ENCODE peak calls at places on chromosomes 16 and 17, in four cellular contexts. S is HepG2, F is K562, P is GM12878. L is an unnamed sample.

GRCh38 chr16:48597563-48598392 is 12.2 kb downstream of the N4BP1 start:
- DNase-seq in S (no peak), F (no peak), P (no peak), L (no peak)

GRCh38 chr16:70674221-70675014 is 11.4 kb downstream of the MTSS2 start:
- DNase-seq in S (no peak), F (no peak), P (no peak), L (no peak)

GRCh38 chr17:19531780-19532501 is 1.7 kb upstream of the SLC47A1 start:
- DNase-seq in S (no peak), F (no peak), P (no peak), L (no peak)

GRCh38 chr17:77640916-77641605 is 317.4 kb upstream of the TNRC6C start:
- DNase-seq in S (no peak), F (no peak), P (no peak), L (no peak)

GRCh38 chr16:73028721-73029361 is 19.1 kb downstream of the ZFHX3 start:
- DNase-seq in S (no peak), F (no peak), P (no peak), L (no peak)

GRCh38 chr16:56869513-56870270 is 4.7 kb downstream of the SLC12A3 start:
- DNase-seq in S (peak), F (peak), P (no peak), L (peak)

GRCh38 chr17:38685485-38685884 is 10.7 kb upstream of the EPOP start:
- DNase-seq in S (no peak), F (no peak), P (no peak), L (no peak)

GRCh38 chr16:86355114-86355513 is 155.2 kb upstream of the FOXF1 start:
- DNase-seq in S (no peak), F (no peak), P (no peak), L (no peak)

GRCh38 chr17:66221343-66221742 is 7.9 kb downstream of the APOH start:
- DNase-seq in S (no peak), F (no peak), P (no peak), L (no peak)

GRCh38 chr17:48002208-48002919 is 31.5 kb downstream of the CDK5RAP3 start:
- DNase-seq in S (peak), F (peak), P (peak), L (peak)
- TF ChIP-seq MYC in S (no peak), F (peak), P (no peak), L (no peak)

DNA sequence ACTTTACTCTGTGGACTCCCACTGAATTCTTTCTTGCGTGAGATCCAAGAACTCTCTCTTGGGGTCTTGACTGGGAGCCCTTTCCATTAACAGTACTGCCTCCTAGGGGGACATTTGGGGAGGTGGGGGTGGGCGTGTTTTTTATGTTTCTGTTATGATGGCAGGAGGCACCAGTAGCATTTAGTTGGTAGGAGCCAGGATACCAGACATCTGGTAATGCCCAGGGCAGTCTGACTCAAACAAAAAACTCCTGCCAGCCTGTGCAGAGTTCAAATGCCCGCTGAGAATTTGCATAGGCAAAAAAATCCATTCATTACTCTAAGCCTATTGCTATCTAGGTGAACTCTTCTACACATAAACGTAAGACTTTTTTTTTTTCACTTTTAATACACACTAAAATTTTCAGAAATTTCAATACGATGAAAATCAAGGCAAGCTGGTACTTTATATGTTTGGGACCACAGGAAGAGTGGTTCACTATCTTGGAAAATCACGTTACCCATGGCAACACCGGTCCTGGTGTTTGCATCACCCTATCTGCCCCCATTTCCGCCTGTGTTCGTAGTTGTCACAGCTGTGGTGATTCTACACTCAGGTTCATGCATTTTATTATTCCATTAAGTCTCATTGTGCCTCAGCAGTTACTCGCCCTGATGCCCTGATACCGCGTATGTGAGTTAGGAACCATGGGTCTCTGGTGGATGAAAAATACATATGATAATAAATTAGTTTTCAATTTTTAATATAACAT is 121.1 kb upstream of the XYLT1 start:
- DNase-seq in S (no peak), F (peak), P (no peak), L (no peak)
- TF ChIP-seq CEBPB in S (no peak), F (no peak), P (no peak), L (no peak)

DNA sequence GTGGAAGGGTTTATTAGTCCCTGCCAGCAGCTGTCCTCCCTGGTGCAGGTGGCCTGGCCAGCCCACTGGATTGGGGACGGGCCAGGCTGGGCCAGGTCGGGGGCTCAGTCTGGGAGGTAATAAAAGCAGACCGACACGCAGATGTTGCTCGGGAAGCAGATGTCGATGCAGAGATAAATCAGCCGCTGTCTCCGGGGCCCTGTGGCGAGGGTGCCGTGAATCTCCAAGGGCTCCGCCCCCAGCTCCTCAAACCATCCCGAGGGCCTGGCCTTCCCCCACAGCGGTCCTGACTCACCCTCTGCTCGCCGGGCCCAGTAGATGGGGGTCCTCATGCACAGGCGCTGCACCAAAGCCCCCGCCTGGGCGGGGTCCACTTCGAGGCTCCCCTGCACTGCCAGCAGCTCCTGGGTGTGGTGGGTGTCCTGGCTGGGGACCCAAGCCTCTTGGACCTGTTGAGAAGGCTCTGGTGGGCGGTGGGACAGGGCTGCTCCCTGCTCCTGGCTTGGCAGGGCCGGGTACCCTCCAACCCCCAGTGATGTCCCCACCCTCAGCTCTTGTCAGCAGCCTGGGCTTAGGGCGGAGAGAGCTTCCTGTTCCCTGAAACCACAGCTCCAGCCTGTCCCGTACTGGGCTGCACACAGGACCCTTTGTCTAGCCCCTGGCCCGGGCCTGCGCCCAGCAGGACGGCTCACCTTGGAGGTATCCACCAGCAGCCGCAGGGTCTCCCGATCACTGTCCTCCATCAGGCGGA is 1.2 kb downstream of the BRICD5 start:
- DNase-seq in S (no peak), F (peak), P (no peak), L (no peak)
- TF ChIP-seq MYC in S (no peak), F (no peak), P (no peak), L (no peak)

GRCh38 chr17:45320931-45321461 is 4.2 kb upstream of the MAP3K14 start:
- DNase-seq in S (no peak), F (peak), P (no peak), L (peak)
- TF ChIP-seq CEBPB in S (no peak), F (no peak), P (no peak), L (peak)

DNA sequence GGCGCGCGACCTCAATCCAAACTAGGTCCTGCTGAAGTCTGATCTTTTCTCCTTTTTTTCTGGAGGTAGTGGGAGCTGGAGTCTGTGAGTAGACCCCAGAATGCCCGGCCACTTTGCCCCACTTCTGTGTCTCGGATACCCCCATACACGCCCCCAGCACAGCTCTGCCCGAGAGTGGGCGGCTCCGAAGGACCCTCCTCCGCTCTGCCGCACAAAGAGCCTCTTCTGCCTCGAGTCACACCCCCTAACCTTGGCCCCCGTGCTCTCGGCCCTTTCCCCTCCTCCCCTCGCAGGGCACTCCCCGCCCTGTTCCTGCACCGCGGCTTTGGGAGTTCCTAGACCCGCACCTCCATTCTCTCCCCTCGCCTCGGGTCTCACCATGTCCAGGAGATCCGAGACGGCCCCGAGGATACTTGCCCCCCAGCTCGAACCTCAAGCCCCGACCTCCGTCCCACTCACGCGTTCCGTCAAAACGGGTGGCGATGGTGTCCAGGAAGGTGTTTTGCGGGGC is 476 bp downstream of the KCNH4 start:
- DNase-seq in S (no peak), F (no peak), P (no peak), L (no peak)
- TF ChIP-seq MYC in S (no peak), F (no peak), P (no peak), L (no peak)

GRCh38 chr16:1102333-1102700 is 6.3 kb upstream of the C1QTNF8 start:
- DNase-seq in S (no peak), F (no peak), P (no peak), L (no peak)
- TF ChIP-seq CEBPB in S (no peak), F (no peak), P (no peak), L (no peak)